ENCODE peak calls at places on chromosomes 5 and 9, in six cellular contexts. One of them, this sample, is unnamed.

GRCh38 chr9:88738708-88739107 is 203.7 kb downstream of the NXNL2 start:
- DNase-seq in SHP77 treated with DMSO at 0.1 percent for 48 hours: no peak
- DNase-seq in OCI-M1: no peak
- DNase-seq in activated CD4-positive, alpha-beta T cell treated with anti-CD3 and anti-CD28 coated beads, Interleukin-2, amount 50 U/mL, for 4 hours: no peak
- DNase-seq in NCI-H1417: no peak
- DNase-seq in Calu3: no peak
- DNase-seq in this sample: no peak

GRCh38 chr5:127313847-127314473 is 23.4 kb downstream of the MEGF10 start:
- DNase-seq in SHP77 treated with DMSO at 0.1 percent for 48 hours: no peak
- DNase-seq in OCI-M1: peak; percentile 44
- DNase-seq in activated CD4-positive, alpha-beta T cell treated with anti-CD3 and anti-CD28 coated beads, Interleukin-2, amount 50 U/mL, for 4 hours: peak; percentile 60
- DNase-seq in NCI-H1417: peak; percentile 68
- DNase-seq in Calu3: peak; percentile 82
- DNase-seq in this sample: peak; percentile 79

GRCh38 chr9:71285191-71285656 is 163.8 kb upstream of the TRPM3 start:
- DNase-seq in SHP77 treated with DMSO at 0.1 percent for 48 hours: peak; percentile 1
- DNase-seq in OCI-M1: peak; percentile 85
- DNase-seq in activated CD4-positive, alpha-beta T cell treated with anti-CD3 and anti-CD28 coated beads, Interleukin-2, amount 50 U/mL, for 4 hours: peak; percentile 2
- DNase-seq in NCI-H1417: peak; percentile 57
- DNase-seq in Calu3: peak; percentile 31
- DNase-seq in this sample: peak; percentile 28

GRCh38 chr5:99141534-99142135 is 212.8 kb upstream of the CHD1 start:
- DNase-seq in SHP77 treated with DMSO at 0.1 percent for 48 hours: no peak
- DNase-seq in OCI-M1: no peak
- DNase-seq in activated CD4-positive, alpha-beta T cell treated with anti-CD3 and anti-CD28 coated beads, Interleukin-2, amount 50 U/mL, for 4 hours: no peak
- DNase-seq in NCI-H1417: no peak
- DNase-seq in Calu3: no peak
- DNase-seq in this sample: no peak

GRCh38 chr5:98308231-98308630 is 465.2 kb upstream of the RGMB start:
- DNase-seq in SHP77 treated with DMSO at 0.1 percent for 48 hours: no peak
- DNase-seq in OCI-M1: no peak
- DNase-seq in activated CD4-positive, alpha-beta T cell treated with anti-CD3 and anti-CD28 coated beads, Interleukin-2, amount 50 U/mL, for 4 hours: no peak
- DNase-seq in NCI-H1417: no peak
- DNase-seq in Calu3: no peak
- DNase-seq in this sample: no peak

GRCh38 chr5:9313751-9314150 is 232.1 kb downstream of the SEMA5A start:
- DNase-seq in SHP77 treated with DMSO at 0.1 percent for 48 hours: no peak
- DNase-seq in OCI-M1: no peak
- DNase-seq in activated CD4-positive, alpha-beta T cell treated with anti-CD3 and anti-CD28 coated beads, Interleukin-2, amount 50 U/mL, for 4 hours: no peak
- DNase-seq in NCI-H1417: no peak
- DNase-seq in Calu3: no peak
- DNase-seq in this sample: no peak

GRCh38 chr9:6226696-6227095 is 11.1 kb downstream of the IL33 start:
- DNase-seq in SHP77 treated with DMSO at 0.1 percent for 48 hours: no peak
- DNase-seq in OCI-M1: peak; percentile 97
- DNase-seq in activated CD4-positive, alpha-beta T cell treated with anti-CD3 and anti-CD28 coated beads, Interleukin-2, amount 50 U/mL, for 4 hours: no peak
- DNase-seq in NCI-H1417: no peak
- DNase-seq in Calu3: no peak
- DNase-seq in this sample: no peak

GRCh38 chr9:14213504-14213903 is 100.4 kb downstream of the NFIB start:
- DNase-seq in SHP77 treated with DMSO at 0.1 percent for 48 hours: no peak
- DNase-seq in OCI-M1: peak; percentile 73
- DNase-seq in activated CD4-positive, alpha-beta T cell treated with anti-CD3 and anti-CD28 coated beads, Interleukin-2, amount 50 U/mL, for 4 hours: no peak
- DNase-seq in NCI-H1417: no peak
- DNase-seq in Calu3: no peak
- DNase-seq in this sample: no peak

GRCh38 chr5:82885657-82886389 is 191.4 kb downstream of the TMEM167A start:
- DNase-seq in SHP77 treated with DMSO at 0.1 percent for 48 hours: no peak
- DNase-seq in OCI-M1: peak; percentile 56
- DNase-seq in activated CD4-positive, alpha-beta T cell treated with anti-CD3 and anti-CD28 coated beads, Interleukin-2, amount 50 U/mL, for 4 hours: no peak
- DNase-seq in NCI-H1417: no peak
- DNase-seq in Calu3: peak; percentile 46
- DNase-seq in this sample: no peak

GRCh38 chr9:127722055-127722454 is 6.2 kb downstream of the TTC16 start:
- DNase-seq in SHP77 treated with DMSO at 0.1 percent for 48 hours: no peak
- DNase-seq in OCI-M1: no peak
- DNase-seq in activated CD4-positive, alpha-beta T cell treated with anti-CD3 and anti-CD28 coated beads, Interleukin-2, amount 50 U/mL, for 4 hours: no peak
- DNase-seq in NCI-H1417: no peak
- DNase-seq in Calu3: no peak
- DNase-seq in this sample: no peak

This sample was measured in AG08396.